ENCODE peak calls at places on chromosome 16, in six cellular contexts. O is endothelial cell, Z is T-helper 1 cell, J is AG09309, D is posterior cingulate gyrus, M is GOT3. P is an unnamed sample.

GRCh38 chr16:78505544-78506371 is 406.3 kb downstream of the WWOX start:
- DNase-seq in J (no peak), O (no peak), D (peak; percentile 45), Z (no peak), M (no peak), P (no peak)

GRCh38 chr16:68731569-68732067 is 5.5 kb upstream of the CDH1 start:
- DNase-seq in J (no peak), Z (no peak), O (no peak), M (no peak), D (no peak), P (no peak)

GRCh38 chr16:31371619-31372484 is 16.9 kb downstream of the ITGAX start:
- DNase-seq in D (no peak), M (no peak), J (no peak), O (no peak), Z (no peak), P (no peak)

GRCh38 chr16:86676216-86676800 is 98.0 kb downstream of the FOXL1 start:
- DNase-seq in J (no peak), D (no peak), M (no peak), Z (no peak), O (no peak), P (no peak)

GRCh38 chr16:87665193-87665592 is 62.9 kb downstream of the JPH3 start:
- DNase-seq in M (no peak), D (no peak), O (no peak), Z (no peak), J (no peak), P (no peak)

GRCh38 chr16:75446416-75446815 is 13.1 kb upstream of the CFDP1 start:
- DNase-seq in Z (no peak), M (no peak), D (no peak), J (no peak), O (no peak), P (no peak)

GRCh38 chr16:10080031-10080772 is 102.0 kb downstream of the GRIN2A start:
- DNase-seq in J (peak; percentile 20), O (no peak), Z (no peak), D (peak; percentile 24), M (peak; percentile 30), P (no peak)

GRCh38 chr16:83771306-83771942 is 36.4 kb upstream of the HSBP1 start:
- DNase-seq in Z (no peak), O (no peak), M (no peak), D (peak; percentile 64), J (no peak), P (no peak)

GRCh38 chr16:82653550-82654511 is 27.1 kb downstream of the CDH13 start:
- DNase-seq in Z (peak; percentile 88), M (no peak), O (no peak), D (no peak), J (peak; percentile 62), P (peak; percentile 57)

GRCh38 chr16:21250072-21250923 is 16.8 kb downstream of the ANKS4B start:
- DNase-seq in D (no peak), O (no peak), Z (no peak), M (no peak), J (no peak), P (no peak)

GRCh38 chr16:15043344-15043743 is 12.5 kb downstream of the NTAN1 start:
- DNase-seq in Z (no peak), J (no peak), M (no peak), D (no peak), O (no peak), P (no peak)

GRCh38 chr16:66935319-66936011 is at the start of gene CES2:
- DNase-seq in Z (no peak), O (no peak), J (peak; percentile 14), D (no peak), M (no peak), P (no peak)

GRCh38 chr16:2936436-2937011 is 24.8 kb downstream of the FLYWCH1 start:
- DNase-seq in J (no peak), M (no peak), Z (no peak), D (no peak), O (no peak), P (no peak)

GRCh38 chr16:56310685-56311084 is 114.7 kb downstream of the AMFR start:
- DNase-seq in J (no peak), O (no peak), M (no peak), Z (no peak), D (no peak), P (no peak)

GRCh38 chr16:57720142-57720575 is 15.4 kb upstream of the KATNB1 start:
- DNase-seq in J (peak; percentile 8), O (peak; percentile 79), M (peak; percentile 13), D (peak; percentile 53), Z (peak; percentile 67), P (peak; percentile 33)

P was measured in activated T-helper 2 cell treated with anti-CD3 and anti-CD28 coated beads, Interferon-gamma antibody, Interleukin-2, Interleukin-4, amounts not matched to agents 10 μg/mL and 5 μg/mL and 100 μg/mL, durations not matched to agents 14 hours and 24 hours and 36 hours.